ENCODE peak calls at places on chromosomes 13 and 19, in seven cellular contexts. P, S, D, Y, T, U and O are unnamed samples.

GRCh38 chr19:46746281-46746965 is at the start of gene STRN4:
- DNase-seq in Y (no peak), D (peak; percentile 66), U (peak; percentile 46), T (no peak), P (peak; percentile 47), S (no peak), O (peak; percentile 40)

GRCh38 chr19:14472202-14472961 is 2.8 kb downstream of the PTGER1 start:
- DNase-seq in T (no peak), S (peak; percentile 18), P (peak; percentile 74), D (peak; percentile 64), U (peak; percentile 66), Y (peak; percentile 86), O (peak; percentile 79)

GRCh38 chr13:92649140-92649813 is 577.3 kb upstream of the GPC6 start:
- DNase-seq in D (no peak), Y (no peak), S (no peak), P (no peak), T (no peak), U (no peak), O (no peak)

GRCh38 chr13:97544041-97544765 is 110.2 kb downstream of the RAP2A start:
- DNase-seq in S (peak; percentile 75), D (peak; percentile 60), Y (no peak), P (no peak), U (peak; percentile 75), T (no peak), O (no peak)

GRCh38 chr13:84896128-84896527 is 903.1 kb downstream of the SLITRK6 start:
- DNase-seq in D (peak; percentile 82), P (peak; percentile 55), U (peak; percentile 67), S (peak; percentile 61), Y (no peak), T (no peak), O (peak; percentile 63)

GRCh38 chr19:30064021-30064699 is 122.1 kb downstream of the URI1 start:
- DNase-seq in P (no peak), T (no peak), Y (no peak), S (no peak), D (no peak), U (no peak), O (no peak)

GRCh38 chr19:41997121-41997850 is 3.3 kb upstream of the ATP1A3 start:
- DNase-seq in S (peak; percentile 22), D (peak; percentile 51), P (peak; percentile 69), U (peak; percentile 45), Y (peak; percentile 81), T (no peak), O (peak; percentile 76)

GRCh38 chr19:11174336-11174735 is 18.8 kb upstream of the SPC24 start:
- DNase-seq in P (no peak), Y (no peak), D (no peak), T (no peak), S (no peak), U (no peak), O (no peak)

GRCh38 chr19:12778020-12778904 is 2.9 kb upstream of the HOOK2 start:
- DNase-seq in D (peak; percentile 30), P (no peak), U (peak; percentile 94), S (peak; percentile 75), T (no peak), Y (peak; percentile 63), O (peak; percentile 70)

GRCh38 chr13:107644136-107644535 is 571.2 kb downstream of the LIG4 start:
- DNase-seq in U (no peak), Y (no peak), T (no peak), D (no peak), P (no peak), S (no peak), O (no peak)

GRCh38 chr13:82833928-82834327 is 1048.3 kb downstream of the SLITRK1 start:
- DNase-seq in T (no peak), S (peak; percentile 34), D (peak; percentile 18), Y (no peak), P (no peak), U (peak; percentile 36), O (no peak)

GRCh38 chr19:35000647-35001501 is 751 bp downstream of the GRAMD1A start:
- DNase-seq in Y (peak; percentile 57), P (no peak), S (peak; percentile 50), D (peak; percentile 30), U (peak; percentile 67), T (peak; percentile 34), O (peak; percentile 66)

GRCh38 chr13:31477961-31478360 is 261.4 kb upstream of the RXFP2 start:
- DNase-seq in U (no peak), T (no peak), P (no peak), S (peak; percentile 30), D (no peak), Y (no peak), O (no peak)

GRCh38 chr19:7783991-7784421 is 21.0 kb downstream of the CLEC4M start:
- DNase-seq in U (peak; percentile 68), D (peak; percentile 100), Y (peak; percentile 42), T (no peak), P (no peak), S (peak; percentile 72), O (peak; percentile 32)

GRCh38 chr19:633786-634639 is 676 bp upstream of the POLRMT start:
- DNase-seq in S (peak; percentile 11), T (no peak), D (peak; percentile 68), Y (no peak), P (no peak), U (no peak), O (peak; percentile 34)

GRCh38 chr13:97967948-97968347 is 14.5 kb downstream of the IPO5 start:
- DNase-seq in Y (no peak), P (no peak), U (no peak), T (no peak), D (no peak), S (no peak), O (no peak)

GRCh38 chr19:18741566-18742121 is 49.5 kb downstream of the COMP start:
- DNase-seq in T (no peak), Y (peak; percentile 26), S (no peak), P (no peak), U (peak; percentile 20), D (no peak), O (no peak)

GRCh38 chr13:42076309-42076713 is 27.9 kb downstream of the DGKH start:
- DNase-seq in U (peak; percentile 36), S (peak; percentile 30), Y (no peak), D (no peak), P (no peak), T (no peak), O (no peak)

GRCh38 chr19:38676878-38677646 is 29.6 kb downstream of the ACTN4 start:
- DNase-seq in P (no peak), S (no peak), D (no peak), U (no peak), Y (no peak), T (no peak), O (no peak)

GRCh38 chr19:38678217-38678890 is 30.9 kb downstream of the ACTN4 start:
- DNase-seq in P (no peak), D (no peak), U (no peak), T (no peak), S (no peak), Y (no peak), O (no peak)

GRCh38 chr19:38679839-38680238 is 32.4 kb downstream of the ACTN4 start:
- DNase-seq in D (peak; percentile 45), U (peak; percentile 92), S (peak; percentile 63), Y (no peak), T (no peak), P (no peak), O (no peak)

GRCh38 chr19:38676023-38676877 is 28.8 kb downstream of the ACTN4 start:
- DNase-seq in Y (no peak), D (no peak), P (no peak), S (peak; percentile 78), T (no peak), U (peak; percentile 94), O (no peak)

DNA sequence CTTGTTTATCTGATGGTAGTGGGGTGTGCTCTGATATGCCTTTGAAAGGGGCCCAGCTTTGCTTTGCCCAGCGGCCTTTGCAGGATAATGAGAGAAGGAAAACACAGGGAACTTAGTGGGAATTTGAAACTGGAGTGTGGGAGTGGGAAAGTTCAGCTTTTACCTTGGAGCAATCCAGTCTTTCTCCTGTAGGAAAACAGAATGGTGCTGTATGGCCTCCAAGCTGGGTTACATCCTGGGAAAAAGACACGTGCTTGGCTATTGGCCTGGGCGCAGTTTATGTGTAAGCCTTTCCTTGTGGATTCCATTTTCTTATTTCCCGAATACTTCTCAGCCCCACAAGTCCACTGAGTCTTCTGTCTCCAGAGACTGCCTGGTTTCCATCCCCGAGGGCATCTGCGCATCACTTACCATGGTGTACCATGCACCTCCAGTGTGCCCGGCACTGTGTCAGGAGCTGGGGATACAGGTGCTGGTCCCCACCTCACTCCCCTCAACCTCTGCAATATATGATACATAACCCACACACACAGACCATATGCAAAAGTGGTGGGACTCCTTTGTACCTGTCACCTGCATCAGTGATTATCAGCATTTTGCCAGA is 31.5 kb downstream of the ACTN4 start:
- DNase-seq in P (no peak), U (no peak), Y (no peak), S (no peak), T (no peak), D (no peak), O (no peak)
- H3K4me1 ChIP-seq in P (peaks cover 34% of the 10 kb centered on the region), U (peaks cover 57% of the 10 kb centered on the region), Y (peaks cover 5% of the 10 kb centered on the region), S (peaks cover 63% of the 10 kb centered on the region), T (peaks cover 20% of the 10 kb centered on the region), D (peaks cover 58% of the 10 kb centered on the region), O (peaks cover 14% of the 10 kb centered on the region)

DNA sequence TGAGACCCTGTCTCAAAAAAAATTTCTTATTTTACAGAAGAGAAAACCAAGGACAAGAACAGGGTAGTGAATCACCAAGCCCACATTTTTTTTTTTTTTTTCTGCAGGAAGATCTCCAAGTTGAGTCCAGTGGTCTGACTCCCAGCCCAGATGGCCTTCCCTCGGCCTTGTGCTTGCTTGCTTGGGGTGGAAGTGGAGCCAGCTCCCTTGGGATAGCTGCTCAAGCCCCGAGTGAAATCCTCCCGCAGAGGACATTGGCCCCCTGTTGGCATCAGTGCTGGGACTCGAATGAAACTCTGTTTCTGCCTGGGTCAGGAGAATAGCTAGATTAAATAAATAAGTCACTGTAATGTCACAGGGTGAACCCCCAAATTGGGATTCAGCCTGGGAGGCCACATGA is 9.4 kb upstream of the NUP62 start:
- DNase-seq in T (no peak), D (no peak), U (no peak), Y (no peak), S (no peak), P (no peak), O (no peak)
- H3K4ac ChIP-seq in T (no peak overlapping the region), D (no peak overlapping the region), U (no peak overlapping the region), Y (no peak overlapping the region), S (no peak overlapping the region), P (no peak overlapping the region), O (no peak overlapping the region)

GRCh38 chr19:16115309-16116039 is 3.8 kb downstream of the RAB8A start:
- DNase-seq in Y (no peak), T (no peak), D (no peak), P (no peak), U (no peak), S (no peak), O (no peak)
- H3K4me1 ChIP-seq in Y (no peaks in the 10 kb centered on the region), T (peaks cover 4% of the 10 kb centered on the region), D (peaks cover 22% of the 10 kb centered on the region), P (peaks cover 6% of the 10 kb centered on the region), U (peaks cover 22% of the 10 kb centered on the region), S (peaks cover 7% of the 10 kb centered on the region), O (peaks cover 4% of the 10 kb centered on the region)

GRCh38 chr13:23671367-23671766 is 101.2 kb downstream of the TNFRSF19 start:
- DNase-seq in U (no peak), S (no peak), D (no peak), T (no peak), P (no peak), Y (no peak), O (no peak)
- H3K4ac ChIP-seq in U (no peak overlapping the region), S (peak overlapping the region; percentile 39), D (no peak overlapping the region), T (no peak overlapping the region), P (no peak overlapping the region), Y (no peak overlapping the region), O (no peak overlapping the region)

GRCh38 chr13:46595136-46595917 is 42.4 kb downstream of the LRCH1 start:
- DNase-seq in S (peak; percentile 60), Y (no peak), D (peak; percentile 96), U (no peak), T (no peak), P (no peak), O (no peak)
- H3K4me1 ChIP-seq in S (peaks cover 8% of the 10 kb centered on the region), Y (peaks cover 1% of the 10 kb centered on the region), D (peaks cover 7% of the 10 kb centered on the region), U (peaks cover 6% of the 10 kb centered on the region), T (no peaks in the 10 kb centered on the region), P (peaks cover 4% of the 10 kb centered on the region), O (no peaks in the 10 kb centered on the region)